ENCODE peak calls at places on chromosomes 7 and 10, in four cellular contexts. G, W, D and O are unnamed samples.
A peak's percentile ranks its signal among the peaks of the same experiment; 100 is the strongest.

GRCh38 chr7:30274641-30275040 is 9.8 kb upstream of the ZNRF2 start:
- DNase-seq in G (no peak), D (no peak), W (no peak), O (no peak)

GRCh38 chr7:101172854-101173751 is 7.0 kb downstream of the NAT16 start:
- DNase-seq in D (peak; percentile 84), W (peak; percentile 83), G (no peak), O (peak; percentile 76)

GRCh38 chr10:91409869-91410637 is at the start of gene HECTD2:
- DNase-seq in G (peak; percentile 19), W (peak; percentile 90), D (peak; percentile 83), O (peak; percentile 81)

GRCh38 chr7:32221756-32222155 is 151.5 kb upstream of the PDE1C start:
- DNase-seq in D (no peak), W (no peak), G (no peak), O (no peak)

GRCh38 chr7:121002-121401 is 71.4 kb upstream of the FAM20C start:
- DNase-seq in G (no peak), D (no peak), W (no peak), O (peak; percentile 54)

GRCh38 chr7:154424370-154424769 is 372.2 kb downstream of the DPP6 start:
- DNase-seq in W (no peak), D (no peak), G (no peak), O (no peak)

GRCh38 chr7:55211721-55212120 is 153.4 kb upstream of the LANCL2 start:
- DNase-seq in G (no peak), D (no peak), W (no peak), O (no peak)

GRCh38 chr7:29109815-29110385 is 36.4 kb downstream of the CPVL start:
- DNase-seq in G (no peak), W (no peak), D (no peak), O (no peak)

GRCh38 chr7:101727184-101727583 is 90.2 kb upstream of the CUX1 start:
- DNase-seq in W (no peak), G (no peak), D (no peak), O (no peak)

GRCh38 chr10:31041011-31041410 is 9.3 kb upstream of the ZNF438 start:
- DNase-seq in G (no peak), W (no peak), D (no peak), O (no peak)

GRCh38 chr10:118670472-118671124 is 75.2 kb upstream of the PRLHR start:
- DNase-seq in W (no peak), G (no peak), D (no peak), O (no peak)

GRCh38 chr10:60313589-60313952 is 76.1 kb downstream of the ANK3 start:
- DNase-seq in D (no peak), W (no peak), G (no peak), O (no peak)

GRCh38 chr10:51257511-51258248 is 183.4 kb downstream of the PRKG1 start:
- DNase-seq in W (no peak), D (no peak), G (no peak), O (no peak)

GRCh38 chr10:45809829-45810228 is 37.5 kb downstream of the AGAP4 start:
- DNase-seq in D (no peak), G (no peak), W (no peak), O (no peak)

GRCh38 chr7:6346581-6346980 is 74.2 kb upstream of the CYTH3 start:
- DNase-seq in D (no peak), G (no peak), W (no peak), O (no peak)

GRCh38 chr7:38318803-38319416 is 45.5 kb upstream of the TARP start:
- DNase-seq in G (peak; percentile 40), W (no peak), D (no peak), O (no peak)

GRCh38 chr7:27141591-27142561 is 1.6 kb downstream of the HOXA5 start:
- DNase-seq in W (no peak), D (no peak), G (no peak), O (peak; percentile 60)

GRCh38 chr10:55813451-55814170 is 547.4 kb downstream of the ZWINT start:
- DNase-seq in W (peak; percentile 29), D (peak; percentile 21), G (no peak), O (peak; percentile 39)

GRCh38 chr10:124743188-124744046 is 761 bp downstream of the FAM53B start:
- DNase-seq in W (peak; percentile 69), G (no peak), D (peak; percentile 48), O (peak; percentile 89)

GRCh38 chr10:124741281-124741921 is 2.8 kb downstream of the FAM53B start:
- DNase-seq in W (peak; percentile 88), D (peak; percentile 87), G (peak; percentile 50), O (peak; percentile 83)

GRCh38 chr10:124744047-124744687 is at the start of gene FAM53B:
- DNase-seq in G (peak; percentile 56), W (peak; percentile 89), D (peak; percentile 88), O (peak; percentile 97)

GRCh38 chr10:124741922-124742417 is 2.2 kb downstream of the FAM53B start:
- DNase-seq in G (no peak), D (peak; percentile 37), W (no peak), O (no peak)

DNA sequence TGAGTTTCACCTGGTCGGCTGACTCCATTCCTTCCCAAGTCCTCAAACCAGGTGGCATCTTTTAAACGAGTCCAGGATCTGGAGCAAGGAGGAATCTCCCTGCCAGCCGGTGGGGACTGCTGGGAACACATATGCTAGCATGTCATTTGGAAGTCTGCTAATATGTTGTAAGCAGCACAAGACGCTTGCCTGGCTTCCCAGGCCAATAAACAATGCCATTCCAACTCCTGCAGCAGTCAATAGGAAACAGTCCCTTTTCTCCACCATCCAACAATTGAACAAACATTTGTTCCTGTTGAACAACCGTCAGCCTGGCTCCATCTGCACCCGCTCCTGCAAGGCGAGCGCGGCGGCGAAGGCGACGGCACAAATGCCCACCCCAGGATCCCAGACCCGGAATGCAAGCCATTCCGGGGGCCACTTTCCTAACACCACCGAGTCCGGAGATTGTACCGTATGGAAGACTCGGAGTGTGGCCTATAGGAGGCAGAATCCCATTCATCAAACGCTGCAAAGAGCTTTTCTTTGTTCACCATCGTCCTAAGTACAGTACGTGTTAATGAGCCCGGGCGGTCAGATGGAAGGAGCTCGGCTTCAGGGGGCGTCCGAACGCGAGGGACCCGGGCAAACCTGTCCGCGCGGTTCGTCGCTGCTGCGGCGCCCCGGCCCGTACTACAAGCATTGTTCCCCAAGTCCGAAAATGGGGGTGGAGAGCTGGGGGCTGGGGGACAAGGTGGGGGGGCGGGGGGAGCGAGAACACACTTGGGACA is 1.6 kb downstream of the FAM53B start:
- DNase-seq in D (no peak), G (no peak), W (no peak), O (no peak)
- TF ChIP-seq CTCF in D (peak; percentile 14), G (peak; percentile 36), W (peak; percentile 9), O (no peak)

GRCh38 chr10:129612481-129613109 is 145.6 kb downstream of the MGMT start:
- DNase-seq in W (no peak), D (no peak), G (no peak), O (no peak)

GRCh38 chr10:129607607-129608006 is 140.6 kb downstream of the MGMT start:
- DNase-seq in D (no peak), W (no peak), G (no peak), O (no peak)

GRCh38 chr10:129605986-129606518 is 139.0 kb downstream of the MGMT start:
- DNase-seq in D (no peak), W (no peak), G (no peak), O (no peak)

GRCh38 chr10:129613377-129613980 is 146.4 kb downstream of the MGMT start:
- DNase-seq in G (no peak), D (no peak), W (no peak), O (no peak)

GRCh38 chr10:129609551-129609950 is 142.5 kb downstream of the MGMT start:
- DNase-seq in W (no peak), D (no peak), G (no peak), O (no peak)
- H3K4me1 ChIP-seq in W (no peaks in the 10 kb centered on the region), D (peaks cover 9% of the 10 kb centered on the region), G (no peaks in the 10 kb centered on the region), O (no peaks in the 10 kb centered on the region)

GRCh38 chr7:151017370-151017952 is 6.8 kb downstream of the ATG9B start:
- DNase-seq in G (no peak), W (no peak), D (no peak), O (no peak)
- H3K27me3 ChIP-seq in G (no peaks in the 10 kb centered on the region), W (peaks cover 40% of the 10 kb centered on the region), D (peaks cover 25% of the 10 kb centered on the region), O (peaks cover 98% of the 10 kb centered on the region)

DNA sequence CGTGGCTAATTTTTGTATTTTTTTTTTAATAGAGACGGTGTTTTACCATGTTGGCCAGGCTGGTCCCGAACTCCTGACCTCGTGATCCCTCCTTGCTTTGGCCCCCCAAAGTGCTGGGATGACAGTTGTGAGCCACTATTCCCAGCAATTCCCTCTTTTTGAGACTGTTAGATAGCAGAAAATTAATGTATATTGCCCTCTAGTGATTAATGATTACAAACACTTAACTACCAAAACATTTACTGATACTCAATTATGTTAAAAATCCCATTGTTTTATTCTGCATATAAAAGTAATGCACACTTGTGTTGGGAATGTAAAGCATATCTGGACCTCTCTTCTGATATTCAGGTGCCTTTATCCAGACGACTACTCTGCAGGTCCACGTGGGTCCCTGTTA is 41.2 kb upstream of the COBL start:
- DNase-seq in G (no peak), W (no peak), D (no peak), O (no peak)
- TF ChIP-seq CTCF in G (peak; percentile 26), W (no peak), D (no peak), O (no peak)

DNA sequence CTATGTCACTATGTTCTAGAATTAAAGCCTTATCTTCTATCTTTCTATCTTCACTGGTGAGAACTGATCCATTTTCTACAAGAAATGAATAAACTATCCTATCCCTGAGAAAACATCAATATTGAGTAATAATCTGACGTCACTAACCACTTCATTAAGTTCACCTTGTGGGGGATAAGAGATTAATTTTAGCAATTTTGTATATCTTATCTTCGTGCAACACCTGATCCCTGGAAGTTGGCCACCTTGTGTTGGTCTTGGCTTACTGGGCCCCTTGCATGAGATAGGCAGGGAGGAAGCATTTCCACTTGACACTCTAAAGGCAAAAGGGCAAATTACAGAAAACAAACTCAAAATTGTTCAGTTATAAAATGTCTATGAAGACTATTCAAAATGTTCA is 20.1 kb upstream of the OR6B1 start:
- DNase-seq in W (no peak), D (no peak), G (no peak), O (no peak)
- H3K4me1 ChIP-seq in W (no peaks in the 10 kb centered on the region), D (no peaks in the 10 kb centered on the region), G (no peaks in the 10 kb centered on the region), O (no peaks in the 10 kb centered on the region)

DNA sequence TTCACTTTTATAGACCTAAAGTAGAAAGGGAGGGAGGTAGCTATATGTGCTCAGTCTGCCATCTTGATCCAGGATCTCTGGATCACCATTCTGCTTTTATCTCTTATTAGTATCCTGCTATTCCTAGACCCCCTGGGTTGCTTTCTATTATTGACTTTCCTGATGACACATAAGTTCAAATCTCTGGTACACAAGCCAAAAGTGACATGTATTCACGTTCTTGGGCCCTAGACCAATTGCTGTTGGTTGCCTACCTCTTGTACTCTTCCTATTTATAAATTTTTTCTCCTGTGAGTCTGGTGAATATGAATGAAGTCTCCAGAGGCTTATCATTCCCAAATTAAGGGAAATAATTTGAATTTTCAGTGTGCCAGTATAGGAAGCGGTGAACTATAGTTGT is 56.9 kb downstream of the DNMBP start:
- DNase-seq in W (no peak), D (no peak), G (no peak), O (no peak)
- H3K27me3 ChIP-seq in W (no peaks in the 10 kb centered on the region), D (no peaks in the 10 kb centered on the region), G (no peaks in the 10 kb centered on the region), O (no peaks in the 10 kb centered on the region)